ENCODE peak calls at places on chromosome 1, in nine cellular contexts. One of them, this sample, is unnamed.

GRCh38 chr1:147292635-147293251 is 50.3 kb downstream of the CHD1L start:
- DNase-seq in GM12878: no peak
- DNase-seq in prostate gland: no peak
- DNase-seq in sigmoid colon: no peak
- DNase-seq in esophagus muscularis mucosa: no peak
- DNase-seq in transverse colon: no peak
- DNase-seq in GM12892: no peak
- DNase-seq in H1: no peak
- DNase-seq in Panc1: no peak
- DNase-seq in this sample: no peak

GRCh38 chr1:23400324-23401110 is 24.0 kb downstream of the TCEA3 start:
- DNase-seq in esophagus muscularis mucosa: no peak
- DNase-seq in H1: no peak
- DNase-seq in GM12892: no peak
- DNase-seq in transverse colon: no peak
- DNase-seq in sigmoid colon: peak; percentile 83
- DNase-seq in prostate gland: no peak
- DNase-seq in Panc1: no peak
- DNase-seq in GM12878: no peak
- DNase-seq in this sample: no peak

GRCh38 chr1:19033926-19034680 is 77.6 kb upstream of the IFFO2 start:
- DNase-seq in H1: no peak
- DNase-seq in sigmoid colon: no peak
- DNase-seq in prostate gland: peak; percentile 84
- DNase-seq in GM12892: no peak
- DNase-seq in Panc1: no peak
- DNase-seq in transverse colon: peak; percentile 3
- DNase-seq in GM12878: no peak
- DNase-seq in esophagus muscularis mucosa: no peak
- DNase-seq in this sample: no peak

GRCh38 chr1:83676106-83676505 is 322.8 kb downstream of the TTLL7 start:
- DNase-seq in esophagus muscularis mucosa: no peak
- DNase-seq in sigmoid colon: no peak
- DNase-seq in H1: no peak
- DNase-seq in GM12878: no peak
- DNase-seq in GM12892: no peak
- DNase-seq in prostate gland: no peak
- DNase-seq in transverse colon: no peak
- DNase-seq in Panc1: no peak
- DNase-seq in this sample: no peak

GRCh38 chr1:29120955-29121485 is 2.7 kb downstream of the TMEM200B start:
- DNase-seq in sigmoid colon: peak; percentile 83
- DNase-seq in esophagus muscularis mucosa: no peak
- DNase-seq in GM12878: no peak
- DNase-seq in Panc1: no peak
- DNase-seq in GM12892: peak; percentile 75
- DNase-seq in H1: peak; percentile 93
- DNase-seq in prostate gland: no peak
- DNase-seq in transverse colon: peak; percentile 61
- DNase-seq in this sample: peak; percentile 82

GRCh38 chr1:84936116-84936810 is 43.3 kb upstream of the LPAR3 start:
- DNase-seq in sigmoid colon: no peak
- DNase-seq in prostate gland: peak; percentile 56
- DNase-seq in Panc1: peak; percentile 64
- DNase-seq in transverse colon: peak; percentile 15
- DNase-seq in GM12892: no peak
- DNase-seq in H1: peak; percentile 53
- DNase-seq in esophagus muscularis mucosa: no peak
- DNase-seq in GM12878: no peak
- DNase-seq in this sample: peak; percentile 11

GRCh38 chr1:192627901-192628300 is 8.0 kb upstream of the RGS13 start:
- DNase-seq in GM12892: no peak
- DNase-seq in sigmoid colon: no peak
- DNase-seq in esophagus muscularis mucosa: no peak
- DNase-seq in GM12878: no peak
- DNase-seq in prostate gland: no peak
- DNase-seq in H1: no peak
- DNase-seq in transverse colon: no peak
- DNase-seq in Panc1: no peak
- DNase-seq in this sample: no peak

GRCh38 chr1:184462990-184463389 is 76.2 kb downstream of the C1orf21 start:
- DNase-seq in H1: no peak
- DNase-seq in esophagus muscularis mucosa: no peak
- DNase-seq in transverse colon: no peak
- DNase-seq in prostate gland: no peak
- DNase-seq in GM12892: no peak
- DNase-seq in GM12878: no peak
- DNase-seq in Panc1: no peak
- DNase-seq in sigmoid colon: no peak
- DNase-seq in this sample: no peak

GRCh38 chr1:72397786-72398185 is 115.4 kb upstream of the NEGR1 start:
- DNase-seq in H1: no peak
- DNase-seq in sigmoid colon: no peak
- DNase-seq in GM12892: no peak
- DNase-seq in transverse colon: no peak
- DNase-seq in Panc1: no peak
- DNase-seq in esophagus muscularis mucosa: no peak
- DNase-seq in GM12878: no peak
- DNase-seq in prostate gland: no peak
- DNase-seq in this sample: no peak

GRCh38 chr1:58035523-58035922 is 511.0 kb downstream of the OMA1 start:
- DNase-seq in esophagus muscularis mucosa: no peak
- DNase-seq in prostate gland: no peak
- DNase-seq in GM12892: no peak
- DNase-seq in sigmoid colon: no peak
- DNase-seq in Panc1: no peak
- DNase-seq in H1: no peak
- DNase-seq in GM12878: no peak
- DNase-seq in transverse colon: no peak
- DNase-seq in this sample: no peak

GRCh38 chr1:25821112-25821476 is 1.3 kb downstream of the MTFR1L start:
- DNase-seq in esophagus muscularis mucosa: no peak
- DNase-seq in GM12892: no peak
- DNase-seq in prostate gland: no peak
- DNase-seq in sigmoid colon: no peak
- DNase-seq in H1: no peak
- DNase-seq in GM12878: no peak
- DNase-seq in transverse colon: no peak
- DNase-seq in Panc1: no peak
- DNase-seq in this sample: no peak

GRCh38 chr1:223242971-223243370 is 99.9 kb upstream of the TLR5 start:
- DNase-seq in GM12878: no peak
- DNase-seq in H1: no peak
- DNase-seq in Panc1: no peak
- DNase-seq in esophagus muscularis mucosa: no peak
- DNase-seq in GM12892: no peak
- DNase-seq in sigmoid colon: no peak
- DNase-seq in transverse colon: no peak
- DNase-seq in prostate gland: no peak
- DNase-seq in this sample: no peak

GRCh38 chr1:176950736-176951308 is 213.7 kb downstream of the ASTN1 start:
- DNase-seq in H1: no peak
- DNase-seq in prostate gland: no peak
- DNase-seq in Panc1: no peak
- DNase-seq in transverse colon: no peak
- DNase-seq in esophagus muscularis mucosa: no peak
- DNase-seq in GM12878: no peak
- DNase-seq in GM12892: no peak
- DNase-seq in sigmoid colon: no peak
- DNase-seq in this sample: no peak

GRCh38 chr1:69567847-69568434 is at the start of gene LRRC7:
- DNase-seq in H1: peak; percentile 72
- DNase-seq in sigmoid colon: no peak
- DNase-seq in GM12878: no peak
- DNase-seq in transverse colon: no peak
- DNase-seq in GM12892: peak; percentile 5
- DNase-seq in Panc1: no peak
- DNase-seq in esophagus muscularis mucosa: no peak
- DNase-seq in prostate gland: no peak
- DNase-seq in this sample: peak; percentile 2

GRCh38 chr1:172321429-172321828 is 99.1 kb upstream of the C1orf105 start:
- DNase-seq in sigmoid colon: no peak
- DNase-seq in GM12892: no peak
- DNase-seq in esophagus muscularis mucosa: no peak
- DNase-seq in GM12878: no peak
- DNase-seq in H1: no peak
- DNase-seq in Panc1: no peak
- DNase-seq in transverse colon: no peak
- DNase-seq in prostate gland: no peak
- DNase-seq in this sample: no peak
- TF ChIP-seq POLR2AphosphoS5 in sigmoid colon: no peak
- TF ChIP-seq POLR2AphosphoS5 in GM12892: no peak
- TF ChIP-seq POLR2AphosphoS5 in esophagus muscularis mucosa: no peak
- TF ChIP-seq POLR2AphosphoS5 in GM12878: no peak
- TF ChIP-seq POLR2AphosphoS5 in H1: no peak
- TF ChIP-seq POLR2AphosphoS5 in Panc1: no peak
- TF ChIP-seq POLR2AphosphoS5 in transverse colon: no peak
- TF ChIP-seq POLR2AphosphoS5 in prostate gland: no peak
- TF ChIP-seq POLR2AphosphoS5 in this sample: no peak

DNA sequence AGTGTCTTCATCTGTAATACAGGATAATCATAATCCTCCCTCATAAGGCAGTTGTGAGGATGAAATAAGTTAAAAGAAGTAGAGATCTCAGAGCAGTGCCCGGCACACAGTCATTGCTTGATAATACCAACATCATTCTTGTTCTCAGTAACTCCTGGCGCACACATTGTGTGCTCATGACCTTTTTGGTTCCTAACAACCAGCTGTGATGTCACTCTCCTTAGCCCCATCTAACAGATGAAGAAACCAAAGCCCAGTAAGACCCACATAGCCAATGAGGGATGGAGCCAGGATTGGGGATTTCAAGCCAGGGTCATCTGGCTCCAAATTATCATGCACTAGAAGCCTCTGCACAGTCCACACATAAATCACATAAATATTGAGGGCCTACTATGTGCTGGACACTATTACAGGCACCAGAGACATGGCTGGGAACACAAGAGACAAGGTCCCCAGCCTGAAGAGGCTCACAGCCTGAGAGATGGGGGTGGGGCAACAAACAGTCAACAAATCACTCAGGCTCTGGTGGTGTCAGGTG is 41.4 kb upstream of the LAPTM5 start:
- DNase-seq in prostate gland: no peak
- DNase-seq in GM12892: no peak
- DNase-seq in H1: no peak
- DNase-seq in esophagus muscularis mucosa: no peak
- DNase-seq in sigmoid colon: no peak
- DNase-seq in transverse colon: no peak
- DNase-seq in GM12878: no peak
- DNase-seq in Panc1: no peak
- DNase-seq in this sample: no peak
- TF ChIP-seq POLR2AphosphoS5 in prostate gland: no peak
- TF ChIP-seq POLR2AphosphoS5 in GM12892: no peak
- TF ChIP-seq POLR2AphosphoS5 in H1: no peak
- TF ChIP-seq POLR2AphosphoS5 in esophagus muscularis mucosa: no peak
- TF ChIP-seq POLR2AphosphoS5 in sigmoid colon: no peak
- TF ChIP-seq POLR2AphosphoS5 in transverse colon: no peak
- TF ChIP-seq POLR2AphosphoS5 in GM12878: no peak
- TF ChIP-seq POLR2AphosphoS5 in Panc1: no peak
- TF ChIP-seq POLR2AphosphoS5 in this sample: no peak

GRCh38 chr1:43381609-43382008 is 8.0 kb downstream of the MED8 start:
- DNase-seq in transverse colon: no peak
- DNase-seq in esophagus muscularis mucosa: no peak
- DNase-seq in Panc1: no peak
- DNase-seq in GM12878: no peak
- DNase-seq in prostate gland: no peak
- DNase-seq in sigmoid colon: no peak
- DNase-seq in H1: no peak
- DNase-seq in GM12892: no peak
- DNase-seq in this sample: no peak
- TF ChIP-seq POLR2AphosphoS5 in transverse colon: no peak
- TF ChIP-seq POLR2AphosphoS5 in esophagus muscularis mucosa: no peak
- TF ChIP-seq POLR2AphosphoS5 in Panc1: no peak
- TF ChIP-seq POLR2AphosphoS5 in GM12878: no peak
- TF ChIP-seq POLR2AphosphoS5 in prostate gland: no peak
- TF ChIP-seq POLR2AphosphoS5 in sigmoid colon: no peak
- TF ChIP-seq POLR2AphosphoS5 in H1: no peak
- TF ChIP-seq POLR2AphosphoS5 in GM12892: peak; percentile 26
- TF ChIP-seq POLR2AphosphoS5 in this sample: no peak

GRCh38 chr1:16142383-16142995 is 13.4 kb downstream of the EPHA2 start:
- DNase-seq in sigmoid colon: no peak
- DNase-seq in H1: no peak
- DNase-seq in transverse colon: no peak
- DNase-seq in Panc1: no peak
- DNase-seq in GM12878: no peak
- DNase-seq in GM12892: no peak
- DNase-seq in prostate gland: no peak
- DNase-seq in esophagus muscularis mucosa: no peak
- DNase-seq in this sample: no peak

GRCh38 chr1:16145030-16145987 is 10.6 kb downstream of the EPHA2 start:
- DNase-seq in sigmoid colon: peak; percentile 87
- DNase-seq in esophagus muscularis mucosa: no peak
- DNase-seq in GM12878: no peak
- DNase-seq in H1: peak; percentile 72
- DNase-seq in transverse colon: peak; percentile 84
- DNase-seq in Panc1: peak; percentile 85
- DNase-seq in GM12892: no peak
- DNase-seq in prostate gland: peak; percentile 88
- DNase-seq in this sample: no peak

GRCh38 chr1:16144325-16145029 is 11.4 kb downstream of the EPHA2 start:
- DNase-seq in sigmoid colon: no peak
- DNase-seq in prostate gland: no peak
- DNase-seq in H1: no peak
- DNase-seq in GM12892: no peak
- DNase-seq in GM12878: no peak
- DNase-seq in transverse colon: no peak
- DNase-seq in Panc1: no peak
- DNase-seq in esophagus muscularis mucosa: no peak
- DNase-seq in this sample: no peak

GRCh38 chr1:16143005-16143565 is 12.8 kb downstream of the EPHA2 start:
- DNase-seq in GM12878: no peak
- DNase-seq in prostate gland: no peak
- DNase-seq in transverse colon: no peak
- DNase-seq in H1: no peak
- DNase-seq in sigmoid colon: no peak
- DNase-seq in Panc1: no peak
- DNase-seq in GM12892: no peak
- DNase-seq in esophagus muscularis mucosa: no peak
- DNase-seq in this sample: no peak

DNA sequence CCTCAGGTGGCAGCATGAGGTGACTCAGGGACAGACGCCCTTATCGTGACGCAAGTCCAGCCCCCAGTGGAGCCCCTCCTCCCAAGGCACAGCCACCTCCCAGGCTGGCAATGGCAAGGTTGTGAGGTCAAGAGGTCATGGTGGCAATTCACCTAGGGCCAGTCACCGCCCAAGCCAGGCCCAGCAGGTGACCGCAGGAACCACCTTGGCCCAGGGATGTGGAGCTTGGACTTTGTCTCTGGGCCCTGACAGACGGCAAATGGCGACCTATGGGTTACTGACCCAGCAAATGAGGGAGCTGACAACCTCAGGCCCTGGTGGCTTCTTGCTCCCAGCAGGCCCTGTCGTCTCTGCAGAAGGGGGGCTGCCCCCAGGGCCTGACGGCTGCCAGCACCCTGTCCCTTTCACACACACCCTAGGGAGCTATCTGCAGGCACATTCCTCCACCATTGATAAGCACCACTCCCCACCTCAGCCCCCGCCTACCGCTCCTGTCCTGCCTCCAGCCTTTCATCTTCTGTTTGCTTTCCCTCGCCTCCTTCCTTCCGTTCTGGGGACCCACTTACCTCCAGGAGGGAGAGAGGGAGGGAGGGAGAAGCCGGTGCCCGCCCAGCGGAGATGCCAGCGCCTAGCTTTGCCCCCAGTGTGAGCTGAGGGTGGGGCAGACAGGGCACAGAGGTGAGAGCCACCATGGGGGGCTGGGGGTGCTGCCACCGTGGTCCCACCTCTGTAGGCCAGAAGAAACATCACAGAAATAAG is 12.1 kb downstream of the EPHA2 start:
- DNase-seq in GM12892: no peak
- DNase-seq in prostate gland: peak; percentile 38
- DNase-seq in esophagus muscularis mucosa: no peak
- DNase-seq in H1: no peak
- DNase-seq in Panc1: no peak
- DNase-seq in sigmoid colon: no peak
- DNase-seq in GM12878: no peak
- DNase-seq in transverse colon: peak; percentile 80
- DNase-seq in this sample: no peak
- TF ChIP-seq POLR2AphosphoS5 in GM12892: no peak
- TF ChIP-seq POLR2AphosphoS5 in prostate gland: peak; percentile 6
- TF ChIP-seq POLR2AphosphoS5 in esophagus muscularis mucosa: no peak
- TF ChIP-seq POLR2AphosphoS5 in H1: no peak
- TF ChIP-seq POLR2AphosphoS5 in Panc1: peak; percentile 37
- TF ChIP-seq POLR2AphosphoS5 in sigmoid colon: no peak
- TF ChIP-seq POLR2AphosphoS5 in GM12878: no peak
- TF ChIP-seq POLR2AphosphoS5 in transverse colon: peak; percentile 24
- TF ChIP-seq POLR2AphosphoS5 in this sample: no peak